ENCODE peak calls at places on chromosomes 5 and 9, in five cellular contexts. One of them, this sample, is unnamed.

GRCh38 chr5:149781612-149782011 is 51.5 kb downstream of the PPARGC1B start:
- DNase-seq in prostate gland: no peak
- DNase-seq in heart left ventricle: no peak
- DNase-seq in endothelial cell of umbilical vein: peak; percentile 20
- DNase-seq in body of pancreas: no peak
- DNase-seq in this sample: no peak

GRCh38 chr5:159133041-159133741 is 33.5 kb upstream of the EBF1 start:
- DNase-seq in prostate gland: peak; percentile 9
- DNase-seq in heart left ventricle: no peak
- DNase-seq in endothelial cell of umbilical vein: peak; percentile 62
- DNase-seq in body of pancreas: no peak
- DNase-seq in this sample: peak; percentile 66

GRCh38 chr9:72977670-72978069 is 24.8 kb upstream of the ALDH1A1 start:
- DNase-seq in prostate gland: no peak
- DNase-seq in heart left ventricle: no peak
- DNase-seq in endothelial cell of umbilical vein: no peak
- DNase-seq in body of pancreas: no peak
- DNase-seq in this sample: no peak

GRCh38 chr5:179878222-179879002 is 19.8 kb upstream of the MRNIP start:
- DNase-seq in prostate gland: no peak
- DNase-seq in heart left ventricle: no peak
- DNase-seq in endothelial cell of umbilical vein: no peak
- DNase-seq in body of pancreas: no peak
- DNase-seq in this sample: no peak

GRCh38 chr5:95631265-95631957 is 11.5 kb downstream of the GPR150 start:
- DNase-seq in prostate gland: no peak
- DNase-seq in heart left ventricle: no peak
- DNase-seq in endothelial cell of umbilical vein: peak; percentile 64
- DNase-seq in body of pancreas: no peak
- DNase-seq in this sample: peak; percentile 53

GRCh38 chr5:76714771-76715483 is 999 bp upstream of the F2R start:
- DNase-seq in prostate gland: no peak
- DNase-seq in heart left ventricle: peak; percentile 46
- DNase-seq in endothelial cell of umbilical vein: no peak
- DNase-seq in body of pancreas: no peak
- DNase-seq in this sample: peak; percentile 24

GRCh38 chr5:56637321-56637920 is 177.9 kb upstream of the MAP3K1 start:
- DNase-seq in prostate gland: no peak
- DNase-seq in heart left ventricle: no peak
- DNase-seq in endothelial cell of umbilical vein: peak; percentile 58
- DNase-seq in body of pancreas: no peak
- DNase-seq in this sample: no peak

GRCh38 chr9:5879419-5880181 is 11.1 kb upstream of the MLANA start:
- DNase-seq in prostate gland: no peak
- DNase-seq in heart left ventricle: no peak
- DNase-seq in endothelial cell of umbilical vein: peak; percentile 37
- DNase-seq in body of pancreas: no peak
- DNase-seq in this sample: peak; percentile 50

GRCh38 chr9:130454812-130455325 is 10.1 kb downstream of the ASS1 start:
- DNase-seq in prostate gland: no peak
- DNase-seq in heart left ventricle: no peak
- DNase-seq in endothelial cell of umbilical vein: no peak
- DNase-seq in body of pancreas: no peak
- DNase-seq in this sample: no peak

GRCh38 chr5:56816546-56817081 is 1.3 kb downstream of the MAP3K1 start:
- DNase-seq in prostate gland: peak; percentile 55
- DNase-seq in heart left ventricle: peak; percentile 50
- DNase-seq in endothelial cell of umbilical vein: peak; percentile 70
- DNase-seq in body of pancreas: peak; percentile 55
- DNase-seq in this sample: peak; percentile 75

GRCh38 chr5:179805529-179806249 is 977 bp downstream of the MGAT4B start:
- DNase-seq in prostate gland: no peak
- DNase-seq in heart left ventricle: peak; percentile 60
- DNase-seq in endothelial cell of umbilical vein: peak; percentile 46
- DNase-seq in body of pancreas: peak; percentile 46
- DNase-seq in this sample: peak; percentile 66

GRCh38 chr9:132069046-132069898 is 10.4 kb downstream of the MED27 start:
- DNase-seq in prostate gland: no peak
- DNase-seq in heart left ventricle: no peak
- DNase-seq in endothelial cell of umbilical vein: no peak
- DNase-seq in body of pancreas: no peak
- DNase-seq in this sample: no peak

GRCh38 chr5:141945511-141946024 is 12.4 kb downstream of the PCDH12 start:
- DNase-seq in prostate gland: no peak
- DNase-seq in heart left ventricle: no peak
- DNase-seq in endothelial cell of umbilical vein: no peak
- DNase-seq in body of pancreas: no peak
- DNase-seq in this sample: no peak

GRCh38 chr9:137390553-137391410 is 32.2 kb downstream of the EXD3 start:
- DNase-seq in prostate gland: peak; percentile 37
- DNase-seq in heart left ventricle: no peak
- DNase-seq in endothelial cell of umbilical vein: no peak
- DNase-seq in body of pancreas: peak; percentile 34
- DNase-seq in this sample: no peak

GRCh38 chr5:63217422-63217821 is 638.8 kb downstream of the LRRC70 start:
- DNase-seq in prostate gland: no peak
- DNase-seq in heart left ventricle: no peak
- DNase-seq in endothelial cell of umbilical vein: no peak
- DNase-seq in body of pancreas: no peak
- DNase-seq in this sample: no peak

GRCh38 chr9:128408963-128409431 is 11.7 kb upstream of the CERCAM start:
- DNase-seq in prostate gland: no peak
- DNase-seq in heart left ventricle: no peak
- DNase-seq in endothelial cell of umbilical vein: no peak
- DNase-seq in body of pancreas: no peak
- DNase-seq in this sample: no peak

GRCh38 chr5:8825161-8825757 is 720.6 kb downstream of the SEMA5A start:
- DNase-seq in prostate gland: no peak
- DNase-seq in heart left ventricle: no peak
- DNase-seq in endothelial cell of umbilical vein: no peak
- DNase-seq in body of pancreas: no peak
- DNase-seq in this sample: no peak

GRCh38 chr5:54285573-54286124 is 24.7 kb downstream of the ARL15 start:
- DNase-seq in prostate gland: no peak
- DNase-seq in heart left ventricle: no peak
- DNase-seq in endothelial cell of umbilical vein: no peak
- DNase-seq in body of pancreas: no peak
- DNase-seq in this sample: no peak

GRCh38 chr9:137147091-137147792 is 8.3 kb downstream of the GRIN1 start:
- DNase-seq in prostate gland: no peak
- DNase-seq in heart left ventricle: no peak
- DNase-seq in endothelial cell of umbilical vein: no peak
- DNase-seq in body of pancreas: no peak
- DNase-seq in this sample: no peak

GRCh38 chr9:129462360-129462759 is 158.5 kb downstream of the C9orf50 start:
- DNase-seq in prostate gland: no peak
- DNase-seq in heart left ventricle: no peak
- DNase-seq in endothelial cell of umbilical vein: no peak
- DNase-seq in body of pancreas: no peak
- DNase-seq in this sample: no peak

GRCh38 chr9:114677418-114677817 is 4.6 kb downstream of the TEX48 start:
- DNase-seq in prostate gland: peak; percentile 40
- DNase-seq in heart left ventricle: no peak
- DNase-seq in endothelial cell of umbilical vein: peak; percentile 97
- DNase-seq in body of pancreas: no peak
- DNase-seq in this sample: peak; percentile 88

GRCh38 chr9:127451681-127452480 is 571 bp downstream of the LRSAM1 start:
- DNase-seq in prostate gland: peak; percentile 46
- DNase-seq in heart left ventricle: peak; percentile 58
- DNase-seq in endothelial cell of umbilical vein: peak; percentile 65
- DNase-seq in body of pancreas: peak; percentile 34
- DNase-seq in this sample: peak; percentile 75

GRCh38 chr5:93585753-93586385 is 2.8 kb downstream of the NR2F1 start:
- DNase-seq in prostate gland: no peak
- DNase-seq in heart left ventricle: no peak
- DNase-seq in endothelial cell of umbilical vein: peak; percentile 44
- DNase-seq in body of pancreas: no peak
- DNase-seq in this sample: peak; percentile 9
- TF ChIP-seq POLR2A in prostate gland: no peak
- TF ChIP-seq POLR2A in heart left ventricle: no peak
- TF ChIP-seq POLR2A in endothelial cell of umbilical vein: no peak
- TF ChIP-seq POLR2A in body of pancreas: no peak
- TF ChIP-seq POLR2A in this sample: no peak

DNA sequence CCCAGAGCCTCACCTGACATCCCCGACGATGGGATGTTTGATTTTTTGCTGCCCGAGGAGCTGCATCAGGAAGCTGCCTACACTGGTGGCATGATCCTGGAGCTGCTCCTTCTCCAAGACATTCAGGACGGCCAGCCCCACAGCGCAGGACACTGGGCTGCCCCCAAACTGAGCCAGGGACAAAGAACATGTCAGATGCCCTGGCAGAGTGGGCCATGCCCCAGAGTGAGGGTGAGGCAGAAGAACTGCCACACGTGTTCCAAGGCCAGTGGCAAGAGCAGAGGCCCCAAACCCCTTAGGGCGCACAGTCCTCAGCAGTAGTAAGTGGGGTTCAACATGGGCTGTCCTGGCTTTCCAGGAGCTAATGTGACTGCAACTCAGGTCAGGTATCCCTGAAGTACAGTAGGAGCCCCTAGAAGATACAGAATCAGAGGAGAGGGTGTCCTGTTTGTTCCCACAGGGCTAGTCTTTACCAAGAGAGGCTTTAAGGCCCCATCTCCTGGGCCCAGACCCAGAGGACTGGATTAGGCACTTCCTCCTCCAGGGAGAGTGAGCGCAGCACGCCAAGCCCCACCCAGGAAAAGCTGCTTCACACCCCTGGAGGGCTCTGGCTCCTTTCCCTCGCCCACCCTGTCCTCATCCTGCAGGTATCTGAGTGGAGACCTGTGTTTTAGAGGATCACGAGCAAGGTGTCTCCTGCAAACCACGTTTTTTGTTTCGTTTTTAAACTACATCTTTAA is 11.1 kb downstream of the HNRNPAB start:
- DNase-seq in prostate gland: no peak
- DNase-seq in heart left ventricle: no peak
- DNase-seq in endothelial cell of umbilical vein: no peak
- DNase-seq in body of pancreas: no peak
- DNase-seq in this sample: no peak
- TF ChIP-seq POLR2A in prostate gland: no peak
- TF ChIP-seq POLR2A in heart left ventricle: no peak
- TF ChIP-seq POLR2A in endothelial cell of umbilical vein: no peak
- TF ChIP-seq POLR2A in body of pancreas: no peak
- TF ChIP-seq POLR2A in this sample: no peak

GRCh38 chr5:139272471-139273321 is 20.8 kb upstream of the MATR3 start:
- DNase-seq in prostate gland: peak; percentile 46
- DNase-seq in heart left ventricle: no peak
- DNase-seq in endothelial cell of umbilical vein: no peak
- DNase-seq in body of pancreas: no peak
- DNase-seq in this sample: no peak

GRCh38 chr5:139275536-139276297 is 17.8 kb upstream of the MATR3 start:
- DNase-seq in prostate gland: peak; percentile 15
- DNase-seq in heart left ventricle: no peak
- DNase-seq in endothelial cell of umbilical vein: no peak
- DNase-seq in body of pancreas: no peak
- DNase-seq in this sample: peak; percentile 32

GRCh38 chr5:139273322-139273571 is 20.3 kb upstream of the MATR3 start:
- DNase-seq in prostate gland: no peak
- DNase-seq in heart left ventricle: no peak
- DNase-seq in endothelial cell of umbilical vein: no peak
- DNase-seq in body of pancreas: no peak
- DNase-seq in this sample: no peak

GRCh38 chr5:139271201-139272027 is 22.1 kb upstream of the MATR3 start:
- DNase-seq in prostate gland: no peak
- DNase-seq in heart left ventricle: no peak
- DNase-seq in endothelial cell of umbilical vein: no peak
- DNase-seq in body of pancreas: no peak
- DNase-seq in this sample: no peak

GRCh38 chr5:139273572-139274264 is 19.8 kb upstream of the MATR3 start:
- DNase-seq in prostate gland: peak; percentile 68
- DNase-seq in heart left ventricle: peak; percentile 89
- DNase-seq in endothelial cell of umbilical vein: peak; percentile 81
- DNase-seq in body of pancreas: peak; percentile 93
- DNase-seq in this sample: peak; percentile 91
- TF ChIP-seq POLR2A in prostate gland: peak; percentile 26
- TF ChIP-seq POLR2A in heart left ventricle: peak; percentile 67
- TF ChIP-seq POLR2A in endothelial cell of umbilical vein: peak; percentile 95
- TF ChIP-seq POLR2A in body of pancreas: no peak
- TF ChIP-seq POLR2A in this sample: peak; percentile 74

DNA sequence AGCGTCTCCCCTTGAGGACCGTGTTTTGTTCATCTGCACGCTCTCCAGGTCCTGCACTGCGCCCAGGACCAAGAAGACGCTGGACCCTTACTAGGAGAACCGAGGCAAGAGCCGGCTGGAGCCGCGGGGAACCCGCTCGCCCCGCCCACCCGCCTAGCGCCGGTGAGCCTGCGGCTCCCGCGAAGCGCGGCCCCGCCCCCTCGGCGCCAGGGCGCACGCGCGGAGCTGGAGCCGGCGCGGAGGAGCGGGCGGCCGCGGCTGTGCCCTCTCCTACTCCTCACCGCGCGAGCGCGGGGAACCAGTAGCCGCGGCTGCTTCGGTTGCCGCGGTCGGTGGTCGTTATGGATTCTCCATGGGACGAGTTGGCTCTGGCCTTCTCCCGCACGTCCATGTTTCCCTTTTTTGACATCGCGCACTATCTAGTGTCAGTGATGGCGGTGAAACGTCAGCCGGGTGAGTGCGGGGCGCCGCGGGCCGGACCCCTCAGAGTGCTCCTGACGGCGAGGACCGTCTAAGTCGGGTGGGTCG is at the start of gene TMEM38B:
- DNase-seq in prostate gland: peak; percentile 76
- DNase-seq in heart left ventricle: peak; percentile 87
- DNase-seq in endothelial cell of umbilical vein: peak; percentile 79
- DNase-seq in body of pancreas: peak; percentile 77
- DNase-seq in this sample: peak; percentile 92
- TF ChIP-seq POLR2A in prostate gland: peak; percentile 78
- TF ChIP-seq POLR2A in heart left ventricle: peak; percentile 63
- TF ChIP-seq POLR2A in endothelial cell of umbilical vein: peak; percentile 38
- TF ChIP-seq POLR2A in body of pancreas: peak; percentile 37
- TF ChIP-seq POLR2A in this sample: peak; percentile 60

DNA sequence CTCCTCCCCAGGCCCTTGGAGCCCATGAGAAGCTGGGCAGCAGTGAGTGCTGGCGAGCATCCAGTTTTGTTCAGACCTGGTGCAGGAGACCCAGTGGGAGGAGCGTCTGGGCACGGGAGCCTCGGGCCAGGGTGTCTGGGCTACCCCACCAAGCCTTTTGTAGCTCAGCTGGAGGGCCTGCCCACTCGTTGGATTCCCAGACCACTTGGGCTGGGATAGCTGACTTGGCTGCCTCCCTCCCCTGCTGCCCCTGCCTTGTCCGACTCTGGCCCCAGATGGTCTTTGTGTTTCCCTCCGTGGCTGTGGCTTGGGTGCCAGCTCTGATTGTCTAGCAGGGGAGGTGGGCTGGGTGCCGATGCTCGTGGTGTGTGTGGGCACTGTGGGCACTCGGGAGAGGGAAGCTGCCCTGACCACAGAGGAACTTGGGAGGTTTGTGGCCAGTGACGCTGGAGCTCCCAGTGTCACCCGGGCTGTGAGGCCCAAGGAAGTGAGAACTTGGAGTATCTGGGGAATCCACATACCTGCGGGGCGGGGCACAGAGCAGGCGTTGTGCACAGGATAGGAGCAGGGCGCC is 47.3 kb downstream of the WNK2 start:
- DNase-seq in prostate gland: peak; percentile 25
- DNase-seq in heart left ventricle: peak; percentile 57
- DNase-seq in endothelial cell of umbilical vein: no peak
- DNase-seq in body of pancreas: peak; percentile 90
- DNase-seq in this sample: no peak
- TF ChIP-seq POLR2A in prostate gland: no peak
- TF ChIP-seq POLR2A in heart left ventricle: no peak
- TF ChIP-seq POLR2A in endothelial cell of umbilical vein: no peak
- TF ChIP-seq POLR2A in body of pancreas: peak; percentile 29
- TF ChIP-seq POLR2A in this sample: no peak

GRCh38 chr5:69414885-69415583 is at the start of gene MARVELD2:
- DNase-seq in prostate gland: peak; percentile 96
- DNase-seq in heart left ventricle: peak; percentile 44
- DNase-seq in endothelial cell of umbilical vein: peak; percentile 63
- DNase-seq in body of pancreas: peak; percentile 97
- DNase-seq in this sample: peak; percentile 78
- TF ChIP-seq POLR2A in prostate gland: peak; percentile 85
- TF ChIP-seq POLR2A in heart left ventricle: no peak
- TF ChIP-seq POLR2A in endothelial cell of umbilical vein: no peak
- TF ChIP-seq POLR2A in body of pancreas: peak; percentile 91
- TF ChIP-seq POLR2A in this sample: no peak